ENCODE peak calls at places on chromosomes 13 and 19, in nine cellular contexts. W is A549, P is ascending aorta, X is uterus, Q is fibroblast of lung, D is transverse colon, A is tibial artery, C is stomach, M is lower lobe of right lung. K is an unnamed sample.

GRCh38 chr19:2495130-2495641 is 19.3 kb downstream of the GADD45B start:
- DNase-seq in W (peak), P (peak), X (peak), Q (peak), D (peak), A (peak), C (peak), M (peak), K (peak)

GRCh38 chr13:80704369-80704768 is 363.4 kb upstream of the SPRY2 start:
- DNase-seq in W (no peak), P (no peak), X (no peak), Q (no peak), D (no peak), A (no peak), C (no peak), M (no peak), K (no peak)

GRCh38 chr13:111919286-111919685 is 147.7 kb upstream of the SOX1 start:
- DNase-seq in W (no peak), P (no peak), X (no peak), Q (no peak), D (no peak), A (no peak), C (no peak), M (no peak), K (peak)

GRCh38 chr13:41919741-41920487 is 41.0 kb downstream of the VWA8 start:
- DNase-seq in W (no peak), P (no peak), X (no peak), Q (no peak), D (no peak), A (no peak), C (no peak), M (no peak), K (no peak)

GRCh38 chr19:10838377-10838776 is 2.4 kb upstream of the TMED1 start:
- DNase-seq in W (no peak), P (no peak), X (no peak), Q (no peak), D (no peak), A (no peak), C (no peak), M (no peak), K (no peak)

GRCh38 chr13:32476021-32476731 is 48.2 kb upstream of the N4BP2L1 start:
- DNase-seq in W (no peak), P (no peak), X (no peak), Q (no peak), D (no peak), A (no peak), C (no peak), M (no peak), K (no peak)

GRCh38 chr13:48068036-48068435 is 26.9 kb downstream of the MED4 start:
- DNase-seq in W (no peak), P (no peak), X (no peak), Q (no peak), D (no peak), A (no peak), C (no peak), M (no peak), K (no peak)

GRCh38 chr19:18599485-18599884 is 7.1 kb downstream of the CRLF1 start:
- DNase-seq in W (no peak), P (no peak), X (no peak), Q (no peak), D (no peak), A (no peak), C (no peak), M (no peak), K (no peak)

GRCh38 chr19:48746738-48747575 is at the start of gene IZUMO1:
- DNase-seq in W (peak), P (peak), X (peak), Q (peak), D (peak), A (peak), C (peak), M (peak), K (no peak)

GRCh38 chr13:33312150-33312908 is 26.8 kb upstream of the STARD13 start:
- DNase-seq in W (no peak), P (no peak), X (no peak), Q (peak), D (no peak), A (no peak), C (no peak), M (no peak), K (no peak)

GRCh38 chr13:101520672-101521071 is 68.2 kb downstream of the ITGBL1 start:
- DNase-seq in W (no peak), P (no peak), X (no peak), Q (peak), D (no peak), A (no peak), C (no peak), M (no peak), K (no peak)

GRCh38 chr19:5131031-5131865 is 162.3 kb downstream of the KDM4B start:
- DNase-seq in W (no peak), P (no peak), X (no peak), Q (no peak), D (peak), A (no peak), C (no peak), M (no peak), K (no peak)

GRCh38 chr19:30692517-30692870 is 320.3 kb downstream of the ZNF536 start:
- DNase-seq in W (no peak), P (no peak), X (peak), Q (no peak), D (no peak), A (no peak), C (no peak), M (no peak), K (no peak)

GRCh38 chr19:36418287-36419001 is at the start of gene ZFP82:
- DNase-seq in W (peak), P (peak), X (peak), Q (peak), D (peak), A (peak), C (peak), M (peak), K (peak)

GRCh38 chr19:1651061-1651547 is 1.3 kb downstream of the TCF3 start:
- DNase-seq in W (no peak), P (no peak), X (no peak), Q (peak), D (peak), A (no peak), C (no peak), M (no peak), K (no peak)

GRCh38 chr13:80339841-80340642 is 884 bp downstream of the SPRY2 start:
- DNase-seq in W (no peak), P (no peak), X (peak), Q (peak), D (peak), A (peak), C (peak), M (peak), K (peak)

GRCh38 chr13:25752957-25753540 is 298.8 kb downstream of the SHISA2 start:
- DNase-seq in W (no peak), P (no peak), X (peak), Q (peak), D (peak), A (peak), C (peak), M (no peak), K (no peak)

GRCh38 chr19:49149652-49150105 is 5.5 kb downstream of the HRC start:
- DNase-seq in W (peak), P (no peak), X (peak), Q (peak), D (peak), A (peak), C (peak), M (peak), K (peak)

GRCh38 chr13:76991432-76991795 is 467 bp upstream of the CLN5 start:
- DNase-seq in W (no peak), P (peak), X (peak), Q (peak), D (peak), A (no peak), C (peak), M (peak), K (peak)

GRCh38 chr13:33256148-33256547 is 29.4 kb downstream of the STARD13 start:
- DNase-seq in W (no peak), P (no peak), X (no peak), Q (no peak), D (no peak), A (no peak), C (no peak), M (no peak), K (no peak)

GRCh38 chr19:21130097-21130775 is 11.6 kb upstream of the ZNF431 start:
- DNase-seq in W (no peak), P (no peak), X (no peak), Q (no peak), D (no peak), A (no peak), C (no peak), M (no peak), K (no peak)

GRCh38 chr19:5580116-5580515 is 12.4 kb upstream of the TINCR start:
- DNase-seq in W (no peak), P (no peak), X (no peak), Q (no peak), D (no peak), A (no peak), C (no peak), M (no peak), K (no peak)

GRCh38 chr13:65456150-65456912 is 1773.8 kb downstream of the PCDH9 start:
- DNase-seq in W (no peak), P (no peak), X (no peak), Q (no peak), D (no peak), A (no peak), C (no peak), M (no peak), K (no peak)

GRCh38 chr13:94674609-94675348 is 37.6 kb downstream of the SOX21 start:
- DNase-seq in W (peak), P (no peak), X (no peak), Q (peak), D (peak), A (peak), C (peak), M (no peak), K (no peak)

GRCh38 chr19:20038358-20039202 is 725 bp downstream of the ZNF682 start:
- DNase-seq in W (no peak), P (no peak), X (no peak), Q (peak), D (no peak), A (no peak), C (no peak), M (no peak), K (no peak)

GRCh38 chr13:23322353-23323336 is 110.9 kb downstream of the SACS start:
- DNase-seq in W (no peak), P (no peak), X (no peak), Q (peak), D (no peak), A (no peak), C (no peak), M (no peak), K (no peak)

GRCh38 chr13:42494157-42494556 is 79.8 kb upstream of the TNFSF11 start:
- DNase-seq in W (no peak), P (no peak), X (no peak), Q (no peak), D (no peak), A (no peak), C (no peak), M (no peak), K (no peak)

GRCh38 chr13:28983661-28984060 is 163.5 kb downstream of the MTUS2 start:
- DNase-seq in W (no peak), P (no peak), X (no peak), Q (no peak), D (no peak), A (no peak), C (peak), M (no peak), K (no peak)

GRCh38 chr19:23415034-23415433 is 19.8 kb upstream of the ZNF91 start:
- DNase-seq in W (no peak), P (no peak), X (no peak), Q (no peak), D (peak), A (no peak), C (no peak), M (no peak), K (no peak)

GRCh38 chr19:29409121-29409862 is 116.5 kb upstream of the VSTM2B start:
- DNase-seq in W (no peak), P (no peak), X (no peak), Q (no peak), D (no peak), A (no peak), C (no peak), M (no peak), K (no peak)
- H3K27ac ChIP-seq in W (no peak), P (no peak), X (no peak), Q (no peak), D (no peak), A (no peak), C (no peak), M (no peak), K (no peak)

GRCh38 chr19:8370176-8371010 is 6.4 kb downstream of the ANGPTL4 start:
- DNase-seq in W (no peak), P (no peak), X (no peak), Q (no peak), D (no peak), A (no peak), C (no peak), M (peak), K (no peak)

GRCh38 chr19:8368136-8368535 is 4.2 kb downstream of the ANGPTL4 start:
- DNase-seq in W (no peak), P (no peak), X (no peak), Q (no peak), D (no peak), A (no peak), C (no peak), M (peak), K (no peak)

GRCh38 chr19:8366961-8367326 is 3.0 kb downstream of the ANGPTL4 start:
- DNase-seq in W (no peak), P (no peak), X (peak), Q (peak), D (peak), A (no peak), C (no peak), M (no peak), K (no peak)

GRCh38 chr19:8366121-8366581 is 2.2 kb downstream of the ANGPTL4 start:
- DNase-seq in W (no peak), P (no peak), X (no peak), Q (no peak), D (no peak), A (no peak), C (no peak), M (peak), K (no peak)

GRCh38 chr19:8367327-8368001 is 3.5 kb downstream of the ANGPTL4 start:
- DNase-seq in W (no peak), P (no peak), X (peak), Q (peak), D (peak), A (peak), C (peak), M (peak), K (peak)
- H3K27ac ChIP-seq in W (peak), P (peak), X (peak), Q (peak), D (peak), A (peak), C (no peak), M (peak), K (peak)

GRCh38 chr19:37957176-37957575 is 50.2 kb downstream of the SIPA1L3 start:
- DNase-seq in W (no peak), P (no peak), X (no peak), Q (no peak), D (no peak), A (no peak), C (no peak), M (no peak), K (no peak)
- H3K27ac ChIP-seq in W (no peak), P (no peak), X (no peak), Q (no peak), D (no peak), A (no peak), C (no peak), M (no peak), K (no peak)

GRCh38 chr13:97256343-97256783 is 34.2 kb downstream of the MBNL2 start:
- DNase-seq in W (peak), P (no peak), X (peak), Q (peak), D (no peak), A (no peak), C (no peak), M (no peak), K (no peak)

GRCh38 chr13:97259787-97260641 is 37.9 kb downstream of the MBNL2 start:
- DNase-seq in W (peak), P (no peak), X (no peak), Q (peak), D (no peak), A (no peak), C (no peak), M (no peak), K (no peak)

GRCh38 chr13:97258801-97259200 is 36.7 kb downstream of the MBNL2 start:
- DNase-seq in W (no peak), P (no peak), X (no peak), Q (peak), D (no peak), A (no peak), C (no peak), M (no peak), K (no peak)

GRCh38 chr13:97257228-97257755 is 35.2 kb downstream of the MBNL2 start:
- DNase-seq in W (no peak), P (no peak), X (no peak), Q (no peak), D (no peak), A (no peak), C (no peak), M (no peak), K (no peak)

DNA sequence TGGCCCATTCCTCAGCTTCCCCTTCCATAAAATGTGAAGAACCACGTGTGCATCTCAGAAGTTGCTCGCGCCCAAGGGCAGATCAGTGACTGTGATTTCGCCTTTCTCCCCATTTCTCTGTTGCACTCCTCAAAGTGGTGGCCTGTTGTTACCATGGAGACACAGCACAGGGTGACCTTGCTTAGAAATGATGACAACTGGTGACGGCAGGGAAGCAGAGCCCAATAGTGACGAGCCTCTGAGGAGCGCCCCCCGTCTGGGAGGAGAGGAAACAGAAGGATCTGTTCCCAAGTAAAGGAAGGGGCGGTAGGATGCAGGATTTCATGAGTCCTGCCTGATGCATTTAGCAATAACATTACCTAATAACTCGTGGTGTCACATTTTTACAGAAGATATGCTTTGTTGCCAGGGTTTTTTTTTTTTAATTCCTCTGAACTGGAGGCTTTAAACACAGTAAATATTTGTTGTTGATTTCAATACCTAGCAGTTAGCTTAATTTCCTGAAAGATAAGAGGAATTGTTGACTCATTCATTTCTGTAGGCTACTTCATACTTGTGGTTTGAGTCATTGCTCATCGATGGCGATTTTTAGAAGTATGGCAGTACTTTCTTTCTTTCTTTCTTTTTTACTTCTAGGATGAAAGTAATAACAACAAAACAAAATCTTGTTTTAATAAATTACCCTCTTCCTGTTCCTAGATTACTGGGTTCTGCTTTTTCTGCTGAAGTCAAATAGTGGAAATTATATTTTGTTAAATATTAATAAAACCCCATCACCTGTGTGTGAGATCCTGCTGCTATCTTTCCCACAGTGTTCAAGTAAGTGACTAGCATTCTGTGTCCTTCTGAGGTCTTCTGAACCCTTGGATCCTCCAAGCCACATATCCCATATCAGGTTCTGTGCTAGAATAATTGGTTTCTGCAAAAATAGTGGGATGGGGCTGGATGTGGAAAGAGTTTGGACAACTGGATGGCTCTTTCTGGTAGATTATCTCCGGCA is 36.0 kb downstream of the MBNL2 start:
- DNase-seq in W (peak), P (peak), X (peak), Q (peak), D (no peak), A (peak), C (no peak), M (no peak), K (peak)
- H3K27ac ChIP-seq in W (peak), P (peak), X (peak), Q (peak), D (peak), A (peak), C (peak), M (peak), K (peak)

GRCh38 chr19:45794627-45795026 is 2.0 kb upstream of the DMWD start:
- DNase-seq in W (no peak), P (no peak), X (no peak), Q (no peak), D (no peak), A (no peak), C (no peak), M (no peak), K (no peak)

GRCh38 chr19:45790942-45791341 is 1.7 kb downstream of the DMWD start:
- DNase-seq in W (no peak), P (no peak), X (no peak), Q (no peak), D (peak), A (no peak), C (no peak), M (no peak), K (no peak)

GRCh38 chr19:45793178-45793564 is 526 bp upstream of the DMWD start:
- DNase-seq in W (no peak), P (no peak), X (no peak), Q (no peak), D (no peak), A (no peak), C (no peak), M (no peak), K (no peak)

GRCh38 chr19:45791744-45792481 is 732 bp downstream of the DMWD start:
- DNase-seq in W (no peak), P (no peak), X (no peak), Q (no peak), D (no peak), A (no peak), C (no peak), M (no peak), K (no peak)

DNA sequence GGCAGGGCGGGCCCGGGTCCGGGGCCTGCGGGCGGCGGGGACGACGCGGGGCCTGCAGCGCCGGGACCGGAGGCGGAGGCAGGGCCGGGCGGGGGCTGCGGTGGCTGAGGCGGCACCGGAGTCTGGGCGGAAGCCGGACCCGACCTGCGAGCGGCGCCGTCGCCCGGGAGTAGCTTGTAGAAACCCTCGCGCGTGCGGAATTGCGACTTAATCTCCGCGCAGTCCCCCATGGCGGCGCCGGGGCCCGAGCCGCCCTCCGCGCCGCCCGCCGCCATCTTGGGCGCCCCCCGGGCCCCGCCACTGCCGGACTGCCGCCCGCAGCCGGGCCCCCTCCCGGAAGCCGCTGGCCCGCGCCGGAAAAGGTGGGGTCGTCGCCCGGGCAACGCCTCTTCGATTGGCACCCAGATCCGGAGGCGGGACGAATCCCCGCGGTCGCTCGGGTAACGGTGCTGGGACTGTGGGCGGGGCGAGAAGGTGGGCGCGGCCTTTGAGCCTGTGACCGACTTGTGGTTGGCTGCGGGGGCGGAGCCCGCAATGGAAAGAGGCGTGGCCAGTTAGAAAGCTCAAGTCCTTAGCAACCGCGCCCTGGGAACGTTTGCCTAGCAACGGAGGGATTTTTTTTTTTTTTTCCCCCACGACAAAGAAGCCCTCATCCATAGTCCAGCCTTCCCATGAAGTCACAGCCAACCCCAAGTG is at the start of gene DMWD:
- DNase-seq in W (peak), P (peak), X (peak), Q (peak), D (peak), A (peak), C (peak), M (peak), K (peak)
- H3K27ac ChIP-seq in W (peak), P (peak), X (peak), Q (peak), D (peak), A (peak), C (peak), M (peak), K (peak)

DNA sequence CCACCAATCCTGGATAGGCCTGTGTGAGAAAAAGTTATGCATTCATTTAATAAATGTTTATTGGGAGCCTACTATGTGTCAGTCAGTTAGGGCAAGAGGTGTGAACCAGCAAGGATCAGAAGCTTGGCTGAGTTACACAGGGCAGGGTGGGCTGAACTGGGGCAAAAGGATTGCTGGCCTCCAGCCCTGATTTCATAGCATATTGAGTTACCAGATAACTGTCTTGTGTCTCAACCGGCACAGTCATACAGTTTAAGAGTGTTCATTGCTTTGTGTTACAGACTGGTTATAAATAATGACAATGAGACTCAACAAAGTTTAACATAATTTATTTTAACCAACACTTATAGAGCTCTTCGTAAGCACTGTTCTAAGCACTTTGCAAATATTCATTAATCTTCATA is 253.8 kb downstream of the DLEU7 start:
- DNase-seq in W (no peak), P (no peak), X (peak), Q (peak), D (no peak), A (no peak), C (no peak), M (no peak), K (no peak)
- H3K27ac ChIP-seq in W (no peak), P (no peak), X (peak), Q (peak), D (no peak), A (no peak), C (no peak), M (no peak), K (no peak)

K was measured in coronary artery.